ENCODE peak calls at places on chromosomes 1 and 21, in nine cellular contexts. One of them, this sample, is unnamed.

GRCh38 chr1:110463695-110464094 is 12.7 kb downstream of the PROK1 start:
- DNase-seq in heart right ventricle: no peak
- DNase-seq in stomach: no peak
- DNase-seq in tibial artery: no peak
- DNase-seq in esophagus squamous epithelium: no peak
- DNase-seq in uterus: no peak
- DNase-seq in sigmoid colon: no peak
- DNase-seq in coronary artery: no peak
- DNase-seq in PC-9: no peak
- DNase-seq in this sample: no peak

GRCh38 chr1:1328254-1328653 is 2.8 kb upstream of the TAS1R3 start:
- DNase-seq in PC-9: no peak
- DNase-seq in uterus: no peak
- DNase-seq in tibial artery: no peak
- DNase-seq in sigmoid colon: no peak
- DNase-seq in stomach: no peak
- DNase-seq in esophagus squamous epithelium: no peak
- DNase-seq in heart right ventricle: no peak
- DNase-seq in coronary artery: no peak
- DNase-seq in this sample: no peak

GRCh38 chr1:224696891-224697765 is 81.0 kb downstream of the CNIH3 start:
- DNase-seq in PC-9: no peak
- DNase-seq in esophagus squamous epithelium: no peak
- DNase-seq in coronary artery: no peak
- DNase-seq in stomach: no peak
- DNase-seq in uterus: no peak
- DNase-seq in tibial artery: no peak
- DNase-seq in heart right ventricle: no peak
- DNase-seq in sigmoid colon: no peak
- DNase-seq in this sample: no peak

GRCh38 chr1:220299337-220299736 is 27.1 kb upstream of the RAB3GAP2 start:
- DNase-seq in uterus: no peak
- DNase-seq in stomach: no peak
- DNase-seq in heart right ventricle: no peak
- DNase-seq in tibial artery: no peak
- DNase-seq in sigmoid colon: no peak
- DNase-seq in esophagus squamous epithelium: no peak
- DNase-seq in PC-9: no peak
- DNase-seq in coronary artery: no peak
- DNase-seq in this sample: no peak

GRCh38 chr1:43439121-43439581 is 14.6 kb downstream of the HYI start:
- DNase-seq in tibial artery: peak
- DNase-seq in sigmoid colon: peak
- DNase-seq in heart right ventricle: no peak
- DNase-seq in esophagus squamous epithelium: no peak
- DNase-seq in coronary artery: peak
- DNase-seq in PC-9: no peak
- DNase-seq in stomach: peak
- DNase-seq in uterus: peak
- DNase-seq in this sample: no peak

GRCh38 chr21:42091899-42092508 is 20.9 kb downstream of the UMODL1 start:
- DNase-seq in stomach: no peak
- DNase-seq in coronary artery: no peak
- DNase-seq in tibial artery: no peak
- DNase-seq in PC-9: no peak
- DNase-seq in uterus: no peak
- DNase-seq in sigmoid colon: no peak
- DNase-seq in esophagus squamous epithelium: no peak
- DNase-seq in heart right ventricle: no peak
- DNase-seq in this sample: no peak

GRCh38 chr1:244614113-244614836 is 38.7 kb upstream of the DESI2 start:
- DNase-seq in heart right ventricle: no peak
- DNase-seq in stomach: peak
- DNase-seq in PC-9: no peak
- DNase-seq in esophagus squamous epithelium: no peak
- DNase-seq in coronary artery: no peak
- DNase-seq in sigmoid colon: peak
- DNase-seq in tibial artery: no peak
- DNase-seq in uterus: no peak
- DNase-seq in this sample: no peak

GRCh38 chr1:215106067-215106466 is 23.5 kb downstream of the KCNK2 start:
- DNase-seq in PC-9: no peak
- DNase-seq in heart right ventricle: no peak
- DNase-seq in tibial artery: no peak
- DNase-seq in sigmoid colon: no peak
- DNase-seq in stomach: no peak
- DNase-seq in coronary artery: no peak
- DNase-seq in uterus: no peak
- DNase-seq in esophagus squamous epithelium: no peak
- DNase-seq in this sample: no peak

GRCh38 chr1:14413809-14414208 is 184.7 kb upstream of the KAZN start:
- DNase-seq in stomach: no peak
- DNase-seq in tibial artery: no peak
- DNase-seq in heart right ventricle: no peak
- DNase-seq in uterus: no peak
- DNase-seq in PC-9: no peak
- DNase-seq in esophagus squamous epithelium: no peak
- DNase-seq in sigmoid colon: no peak
- DNase-seq in coronary artery: no peak
- DNase-seq in this sample: no peak

GRCh38 chr1:81699234-81699633 is 101.5 kb upstream of the ADGRL2 start:
- DNase-seq in tibial artery: no peak
- DNase-seq in uterus: no peak
- DNase-seq in coronary artery: no peak
- DNase-seq in sigmoid colon: no peak
- DNase-seq in esophagus squamous epithelium: no peak
- DNase-seq in heart right ventricle: no peak
- DNase-seq in stomach: no peak
- DNase-seq in PC-9: peak
- DNase-seq in this sample: no peak

GRCh38 chr1:51070011-51070410 is 32.0 kb upstream of the C1orf185 start:
- DNase-seq in esophagus squamous epithelium: no peak
- DNase-seq in stomach: no peak
- DNase-seq in uterus: no peak
- DNase-seq in tibial artery: no peak
- DNase-seq in coronary artery: no peak
- DNase-seq in PC-9: peak
- DNase-seq in sigmoid colon: no peak
- DNase-seq in heart right ventricle: no peak
- DNase-seq in this sample: no peak

GRCh38 chr1:47893412-47893811 is 103.8 kb downstream of the TRABD2B start:
- DNase-seq in tibial artery: no peak
- DNase-seq in coronary artery: no peak
- DNase-seq in heart right ventricle: no peak
- DNase-seq in PC-9: no peak
- DNase-seq in stomach: no peak
- DNase-seq in uterus: no peak
- DNase-seq in sigmoid colon: no peak
- DNase-seq in esophagus squamous epithelium: no peak
- DNase-seq in this sample: no peak

GRCh38 chr1:201363455-201363854 is 14.0 kb downstream of the TNNT2 start:
- DNase-seq in PC-9: no peak
- DNase-seq in uterus: no peak
- DNase-seq in heart right ventricle: no peak
- DNase-seq in esophagus squamous epithelium: no peak
- DNase-seq in coronary artery: no peak
- DNase-seq in tibial artery: no peak
- DNase-seq in sigmoid colon: no peak
- DNase-seq in stomach: no peak
- DNase-seq in this sample: no peak

GRCh38 chr1:32828341-32828740 is 10.9 kb downstream of the S100PBP start:
- DNase-seq in esophagus squamous epithelium: no peak
- DNase-seq in PC-9: no peak
- DNase-seq in tibial artery: no peak
- DNase-seq in sigmoid colon: no peak
- DNase-seq in coronary artery: no peak
- DNase-seq in heart right ventricle: no peak
- DNase-seq in stomach: no peak
- DNase-seq in uterus: no peak
- DNase-seq in this sample: no peak

GRCh38 chr1:182249201-182249676 is 142.4 kb downstream of the GLUL start:
- DNase-seq in tibial artery: no peak
- DNase-seq in stomach: peak
- DNase-seq in coronary artery: no peak
- DNase-seq in esophagus squamous epithelium: no peak
- DNase-seq in heart right ventricle: no peak
- DNase-seq in uterus: no peak
- DNase-seq in sigmoid colon: no peak
- DNase-seq in PC-9: peak
- DNase-seq in this sample: no peak

GRCh38 chr1:196180847-196181593 is 427.2 kb downstream of the KCNT2 start:
- DNase-seq in uterus: no peak
- DNase-seq in sigmoid colon: no peak
- DNase-seq in coronary artery: no peak
- DNase-seq in PC-9: peak
- DNase-seq in esophagus squamous epithelium: no peak
- DNase-seq in tibial artery: no peak
- DNase-seq in stomach: no peak
- DNase-seq in heart right ventricle: no peak
- DNase-seq in this sample: no peak

GRCh38 chr1:221302357-221303147 is 423.3 kb downstream of the HLX start:
- DNase-seq in coronary artery: no peak
- DNase-seq in tibial artery: no peak
- DNase-seq in uterus: no peak
- DNase-seq in stomach: no peak
- DNase-seq in PC-9: no peak
- DNase-seq in heart right ventricle: no peak
- DNase-seq in sigmoid colon: no peak
- DNase-seq in esophagus squamous epithelium: no peak
- DNase-seq in this sample: no peak

GRCh38 chr1:94095744-94096469 is 25.0 kb downstream of the ABCA4 start:
- DNase-seq in sigmoid colon: peak
- DNase-seq in stomach: no peak
- DNase-seq in uterus: peak
- DNase-seq in heart right ventricle: peak
- DNase-seq in tibial artery: peak
- DNase-seq in PC-9: no peak
- DNase-seq in coronary artery: peak
- DNase-seq in esophagus squamous epithelium: no peak
- DNase-seq in this sample: peak
- H3K27ac ChIP-seq in sigmoid colon: peak
- H3K27ac ChIP-seq in stomach: peak
- H3K27ac ChIP-seq in uterus: peak
- H3K27ac ChIP-seq in heart right ventricle: peak
- H3K27ac ChIP-seq in tibial artery: peak
- H3K27ac ChIP-seq in PC-9: no peak
- H3K27ac ChIP-seq in coronary artery: peak
- H3K27ac ChIP-seq in esophagus squamous epithelium: peak
- H3K27ac ChIP-seq in this sample: peak

GRCh38 chr1:17762313-17762712 is 7.2 kb downstream of the ACTL8 start:
- DNase-seq in PC-9: no peak
- DNase-seq in stomach: no peak
- DNase-seq in esophagus squamous epithelium: no peak
- DNase-seq in tibial artery: no peak
- DNase-seq in heart right ventricle: no peak
- DNase-seq in coronary artery: no peak
- DNase-seq in sigmoid colon: no peak
- DNase-seq in uterus: no peak
- DNase-seq in this sample: no peak

GRCh38 chr1:17763995-17764394 is 8.9 kb downstream of the ACTL8 start:
- DNase-seq in sigmoid colon: no peak
- DNase-seq in PC-9: no peak
- DNase-seq in uterus: no peak
- DNase-seq in stomach: no peak
- DNase-seq in coronary artery: no peak
- DNase-seq in tibial artery: no peak
- DNase-seq in heart right ventricle: no peak
- DNase-seq in esophagus squamous epithelium: no peak
- DNase-seq in this sample: no peak

GRCh38 chr1:17755120-17755519 is at the start of gene ACTL8:
- DNase-seq in coronary artery: no peak
- DNase-seq in PC-9: peak
- DNase-seq in tibial artery: no peak
- DNase-seq in heart right ventricle: no peak
- DNase-seq in sigmoid colon: no peak
- DNase-seq in stomach: no peak
- DNase-seq in esophagus squamous epithelium: no peak
- DNase-seq in uterus: no peak
- DNase-seq in this sample: no peak

GRCh38 chr1:17757426-17757825 is 2.3 kb downstream of the ACTL8 start:
- DNase-seq in stomach: no peak
- DNase-seq in tibial artery: no peak
- DNase-seq in sigmoid colon: no peak
- DNase-seq in uterus: no peak
- DNase-seq in esophagus squamous epithelium: no peak
- DNase-seq in PC-9: no peak
- DNase-seq in heart right ventricle: no peak
- DNase-seq in coronary artery: no peak
- DNase-seq in this sample: no peak

GRCh38 chr1:17759114-17759513 is 4.0 kb downstream of the ACTL8 start:
- DNase-seq in sigmoid colon: no peak
- DNase-seq in uterus: no peak
- DNase-seq in tibial artery: no peak
- DNase-seq in stomach: no peak
- DNase-seq in PC-9: peak
- DNase-seq in esophagus squamous epithelium: no peak
- DNase-seq in heart right ventricle: no peak
- DNase-seq in coronary artery: no peak
- DNase-seq in this sample: no peak
- TF ChIP-seq CTCF in sigmoid colon: no peak
- TF ChIP-seq CTCF in uterus: no peak
- TF ChIP-seq CTCF in tibial artery: no peak
- TF ChIP-seq CTCF in stomach: no peak
- TF ChIP-seq CTCF in PC-9: peak
- TF ChIP-seq CTCF in esophagus squamous epithelium: no peak
- TF ChIP-seq CTCF in heart right ventricle: no peak
- TF ChIP-seq CTCF in coronary artery: no peak
- TF ChIP-seq CTCF in this sample: no peak

GRCh38 chr1:24558455-24558854 is 2.6 kb downstream of the NCMAP start:
- DNase-seq in stomach: no peak
- DNase-seq in PC-9: no peak
- DNase-seq in esophagus squamous epithelium: no peak
- DNase-seq in heart right ventricle: no peak
- DNase-seq in coronary artery: no peak
- DNase-seq in sigmoid colon: no peak
- DNase-seq in uterus: no peak
- DNase-seq in tibial artery: no peak
- DNase-seq in this sample: no peak
- H3K27ac ChIP-seq in stomach: no peak
- H3K27ac ChIP-seq in PC-9: no peak
- H3K27ac ChIP-seq in esophagus squamous epithelium: no peak
- H3K27ac ChIP-seq in heart right ventricle: no peak
- H3K27ac ChIP-seq in coronary artery: no peak
- H3K27ac ChIP-seq in sigmoid colon: no peak
- H3K27ac ChIP-seq in uterus: no peak
- H3K27ac ChIP-seq in tibial artery: no peak
- H3K27ac ChIP-seq in this sample: no peak

DNA sequence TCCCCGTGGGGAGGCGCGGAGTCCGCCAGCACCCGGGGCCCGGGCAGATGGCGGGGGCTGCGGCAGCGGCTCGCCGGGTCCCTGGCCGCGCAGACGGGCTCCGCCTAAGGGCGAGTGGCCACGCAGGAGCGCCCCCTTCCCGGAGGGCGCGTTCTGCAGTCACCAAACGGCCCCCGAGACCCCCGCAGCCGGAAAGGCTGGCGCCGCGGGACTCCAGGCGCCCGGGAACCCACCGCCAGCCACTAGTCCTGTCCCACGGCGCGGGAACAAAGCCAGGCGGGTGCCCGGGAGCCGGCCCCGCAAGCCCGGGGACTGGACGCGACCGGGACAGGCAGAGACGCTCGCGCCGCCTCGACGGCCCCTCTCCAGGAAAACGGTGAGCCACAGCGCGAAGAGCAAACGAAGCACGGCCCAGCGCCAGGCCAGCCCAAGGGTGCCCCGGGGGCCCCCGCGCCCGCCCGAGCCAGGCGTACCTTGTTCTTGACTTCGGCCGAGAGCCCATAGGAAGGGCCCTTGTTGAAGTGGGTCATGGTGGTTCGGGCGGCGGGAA is 470 bp downstream of the CNN3 start:
- DNase-seq in PC-9: peak
- DNase-seq in heart right ventricle: peak
- DNase-seq in sigmoid colon: peak
- DNase-seq in uterus: peak
- DNase-seq in coronary artery: peak
- DNase-seq in tibial artery: peak
- DNase-seq in esophagus squamous epithelium: no peak
- DNase-seq in stomach: peak
- DNase-seq in this sample: peak
- TF ChIP-seq CTCF in PC-9: peak
- TF ChIP-seq CTCF in heart right ventricle: peak
- TF ChIP-seq CTCF in sigmoid colon: no peak
- TF ChIP-seq CTCF in uterus: peak
- TF ChIP-seq CTCF in coronary artery: no peak
- TF ChIP-seq CTCF in tibial artery: peak
- TF ChIP-seq CTCF in esophagus squamous epithelium: no peak
- TF ChIP-seq CTCF in stomach: peak
- TF ChIP-seq CTCF in this sample: peak